ENCODE peak calls at places on chromosome 1, in five cellular contexts. One of them, this sample, is unnamed.

GRCh38 chr1:205585835-205586785 is 45.7 kb downstream of the ELK4 start:
- DNase-seq in kidney epithelial cell: no peak
- DNase-seq in prostate gland: no peak
- DNase-seq in tibial nerve: no peak
- DNase-seq in WTC11: no peak
- DNase-seq in this sample: no peak

GRCh38 chr1:33986389-33987095 is 122.7 kb downstream of the HMGB4 start:
- DNase-seq in tibial nerve: no peak
- DNase-seq in kidney epithelial cell: no peak
- DNase-seq in prostate gland: peak
- DNase-seq in WTC11: no peak
- DNase-seq in this sample: no peak

GRCh38 chr1:150009604-150010387 is 730 bp downstream of the OTUD7B start:
- DNase-seq in prostate gland: peak
- DNase-seq in kidney epithelial cell: peak
- DNase-seq in WTC11: no peak
- DNase-seq in tibial nerve: no peak
- DNase-seq in this sample: no peak

GRCh38 chr1:103248417-103249102 is 140.2 kb upstream of the COL11A1 start:
- DNase-seq in kidney epithelial cell: no peak
- DNase-seq in tibial nerve: no peak
- DNase-seq in WTC11: no peak
- DNase-seq in prostate gland: no peak
- DNase-seq in this sample: no peak

GRCh38 chr1:199868777-199869176 is 158.7 kb upstream of the NR5A2 start:
- DNase-seq in WTC11: no peak
- DNase-seq in tibial nerve: no peak
- DNase-seq in prostate gland: no peak
- DNase-seq in kidney epithelial cell: no peak
- DNase-seq in this sample: no peak

GRCh38 chr1:218823291-218823900 is 350.3 kb upstream of the LYPLAL1 start:
- DNase-seq in kidney epithelial cell: peak
- DNase-seq in WTC11: no peak
- DNase-seq in prostate gland: no peak
- DNase-seq in tibial nerve: no peak
- DNase-seq in this sample: no peak

GRCh38 chr1:7902478-7903084 is 38.1 kb downstream of the TNFRSF9 start:
- DNase-seq in kidney epithelial cell: peak
- DNase-seq in tibial nerve: peak
- DNase-seq in WTC11: peak
- DNase-seq in prostate gland: peak
- DNase-seq in this sample: peak

GRCh38 chr1:115710859-115711624 is 57.5 kb downstream of the CASQ2 start:
- DNase-seq in kidney epithelial cell: no peak
- DNase-seq in WTC11: no peak
- DNase-seq in prostate gland: peak
- DNase-seq in tibial nerve: no peak
- DNase-seq in this sample: no peak

GRCh38 chr1:4528590-4528989 is 125.8 kb upstream of the AJAP1 start:
- DNase-seq in WTC11: no peak
- DNase-seq in kidney epithelial cell: no peak
- DNase-seq in prostate gland: no peak
- DNase-seq in tibial nerve: no peak
- DNase-seq in this sample: no peak

GRCh38 chr1:179175011-179175934 is 54.2 kb downstream of the ABL2 start:
- DNase-seq in WTC11: no peak
- DNase-seq in tibial nerve: no peak
- DNase-seq in kidney epithelial cell: no peak
- DNase-seq in prostate gland: peak
- DNase-seq in this sample: peak

GRCh38 chr1:159334797-159335196 is 32.7 kb downstream of the FCER1A start:
- DNase-seq in WTC11: no peak
- DNase-seq in tibial nerve: no peak
- DNase-seq in kidney epithelial cell: no peak
- DNase-seq in prostate gland: no peak
- DNase-seq in this sample: no peak

GRCh38 chr1:159341736-159342135 is 39.6 kb downstream of the FCER1A start:
- DNase-seq in WTC11: no peak
- DNase-seq in tibial nerve: no peak
- DNase-seq in kidney epithelial cell: no peak
- DNase-seq in prostate gland: no peak
- DNase-seq in this sample: no peak

GRCh38 chr1:159339517-159339916 is 37.4 kb downstream of the FCER1A start:
- DNase-seq in tibial nerve: no peak
- DNase-seq in prostate gland: no peak
- DNase-seq in WTC11: no peak
- DNase-seq in kidney epithelial cell: no peak
- DNase-seq in this sample: no peak

GRCh38 chr1:159338018-159338417 is 35.9 kb downstream of the FCER1A start:
- DNase-seq in kidney epithelial cell: no peak
- DNase-seq in tibial nerve: no peak
- DNase-seq in WTC11: no peak
- DNase-seq in prostate gland: no peak
- DNase-seq in this sample: no peak
- TF ChIP-seq CTCF in kidney epithelial cell: no peak
- TF ChIP-seq CTCF in tibial nerve: no peak
- TF ChIP-seq CTCF in WTC11: no peak
- TF ChIP-seq CTCF in prostate gland: no peak
- TF ChIP-seq CTCF in this sample: no peak

GRCh38 chr1:22729921-22730320 is 19.3 kb downstream of the EPHB2 start:
- DNase-seq in tibial nerve: no peak
- DNase-seq in prostate gland: no peak
- DNase-seq in WTC11: no peak
- DNase-seq in kidney epithelial cell: no peak
- DNase-seq in this sample: no peak

GRCh38 chr1:22728751-22729399 is 18.2 kb downstream of the EPHB2 start:
- DNase-seq in kidney epithelial cell: no peak
- DNase-seq in tibial nerve: no peak
- DNase-seq in prostate gland: no peak
- DNase-seq in WTC11: no peak
- DNase-seq in this sample: no peak

GRCh38 chr1:22729400-22729773 is 18.7 kb downstream of the EPHB2 start:
- DNase-seq in kidney epithelial cell: no peak
- DNase-seq in tibial nerve: no peak
- DNase-seq in WTC11: no peak
- DNase-seq in prostate gland: no peak
- DNase-seq in this sample: no peak

GRCh38 chr1:22733643-22734042 is 23.0 kb downstream of the EPHB2 start:
- DNase-seq in tibial nerve: no peak
- DNase-seq in WTC11: no peak
- DNase-seq in prostate gland: no peak
- DNase-seq in kidney epithelial cell: no peak
- DNase-seq in this sample: no peak

DNA sequence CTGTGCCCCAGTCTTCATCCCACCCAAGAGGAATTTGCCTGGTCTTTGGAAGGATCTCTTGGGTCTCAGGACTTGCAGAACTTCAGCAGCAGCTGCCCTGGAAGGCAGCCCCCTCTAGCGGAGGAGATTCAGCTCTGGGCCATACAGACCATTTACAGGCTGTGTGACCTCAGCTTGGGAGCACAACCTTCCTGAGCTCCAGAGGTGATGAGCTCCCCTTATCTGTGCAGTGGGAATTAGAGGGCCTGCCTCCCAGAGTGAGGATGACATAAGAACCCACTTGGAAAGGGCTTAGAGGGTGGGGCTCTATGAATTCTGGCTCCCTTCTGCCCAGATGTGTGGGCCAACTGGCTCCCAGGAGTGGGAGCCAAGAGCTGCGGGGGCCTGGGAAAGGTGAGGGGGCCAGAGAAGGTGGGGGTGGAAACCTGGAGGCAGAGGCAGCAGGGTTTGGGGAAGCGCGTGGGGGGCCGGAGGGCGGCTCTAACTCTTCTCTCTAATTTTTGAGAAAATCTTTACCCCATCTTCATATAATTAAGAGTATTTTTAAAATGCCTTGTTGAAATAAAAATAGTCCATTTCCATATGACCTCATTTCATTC is 21.4 kb downstream of the EPHB2 start:
- DNase-seq in kidney epithelial cell: no peak
- DNase-seq in WTC11: peak
- DNase-seq in tibial nerve: no peak
- DNase-seq in prostate gland: no peak
- DNase-seq in this sample: no peak
- TF ChIP-seq CTCF in kidney epithelial cell: no peak
- TF ChIP-seq CTCF in WTC11: no peak
- TF ChIP-seq CTCF in tibial nerve: peak
- TF ChIP-seq CTCF in prostate gland: no peak
- TF ChIP-seq CTCF in this sample: peak

DNA sequence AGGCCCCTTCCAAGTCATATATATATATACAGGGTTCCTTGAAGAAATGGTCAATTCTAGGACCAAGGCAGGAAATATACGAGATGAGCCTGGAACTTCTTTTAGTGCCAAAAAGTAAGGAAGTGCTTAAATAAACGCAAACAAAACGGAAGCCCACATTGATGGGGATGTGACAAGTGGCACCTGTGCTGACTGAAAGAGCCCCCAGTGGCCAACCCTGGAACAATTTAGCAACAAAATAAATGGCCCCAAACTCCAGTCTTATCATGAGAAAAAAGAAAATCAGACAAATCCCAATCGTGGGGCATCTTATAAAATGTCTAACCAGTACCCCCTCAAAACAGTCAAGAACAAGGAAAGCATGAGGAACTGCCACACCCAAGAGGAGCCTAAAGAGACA is 17.7 kb downstream of the PLA2G5 start:
- DNase-seq in WTC11: peak
- DNase-seq in prostate gland: no peak
- DNase-seq in kidney epithelial cell: no peak
- DNase-seq in tibial nerve: no peak
- DNase-seq in this sample: no peak
- TF ChIP-seq CTCF in WTC11: peak
- TF ChIP-seq CTCF in prostate gland: no peak
- TF ChIP-seq CTCF in kidney epithelial cell: no peak
- TF ChIP-seq CTCF in tibial nerve: no peak
- TF ChIP-seq CTCF in this sample: peak

GRCh38 chr1:30721311-30722174 is 1.8 kb downstream of the MATN1 start:
- DNase-seq in WTC11: no peak
- DNase-seq in kidney epithelial cell: no peak
- DNase-seq in prostate gland: no peak
- DNase-seq in tibial nerve: no peak
- DNase-seq in this sample: no peak

GRCh38 chr1:30718636-30719405 is 4.6 kb downstream of the MATN1 start:
- DNase-seq in WTC11: peak
- DNase-seq in tibial nerve: peak
- DNase-seq in kidney epithelial cell: peak
- DNase-seq in prostate gland: peak
- DNase-seq in this sample: peak

GRCh38 chr1:30720271-30721223 is 2.8 kb downstream of the MATN1 start:
- DNase-seq in WTC11: no peak
- DNase-seq in kidney epithelial cell: no peak
- DNase-seq in tibial nerve: no peak
- DNase-seq in prostate gland: no peak
- DNase-seq in this sample: no peak

GRCh38 chr1:30718091-30718635 is 5.2 kb downstream of the MATN1 start:
- DNase-seq in kidney epithelial cell: peak
- DNase-seq in tibial nerve: peak
- DNase-seq in prostate gland: peak
- DNase-seq in WTC11: peak
- DNase-seq in this sample: peak

GRCh38 chr1:30719406-30720270 is 3.7 kb downstream of the MATN1 start:
- DNase-seq in kidney epithelial cell: no peak
- DNase-seq in prostate gland: no peak
- DNase-seq in tibial nerve: no peak
- DNase-seq in WTC11: no peak
- DNase-seq in this sample: no peak
- TF ChIP-seq CTCF in kidney epithelial cell: no peak
- TF ChIP-seq CTCF in prostate gland: no peak
- TF ChIP-seq CTCF in tibial nerve: no peak
- TF ChIP-seq CTCF in WTC11: no peak
- TF ChIP-seq CTCF in this sample: no peak

DNA sequence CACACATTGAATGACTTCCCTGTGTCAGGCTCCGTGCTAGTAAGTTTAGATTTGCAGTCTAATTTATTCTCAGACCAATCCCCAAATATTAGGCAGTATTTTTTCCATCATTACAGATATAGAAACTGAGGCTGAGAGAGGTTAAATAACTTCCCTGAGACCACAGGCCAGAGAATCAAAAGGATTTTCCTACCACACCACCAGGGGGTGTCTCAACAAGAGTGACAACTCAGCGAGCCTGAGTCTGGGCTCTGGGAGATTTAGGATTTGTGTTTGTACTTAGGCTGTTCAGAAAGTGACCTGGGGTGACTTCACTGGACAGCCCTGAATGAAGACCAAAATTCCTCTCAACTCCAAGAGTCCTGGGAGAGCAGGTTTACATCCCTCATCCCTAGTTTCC is 13.3 kb upstream of the LCE5A start:
- DNase-seq in prostate gland: no peak
- DNase-seq in kidney epithelial cell: no peak
- DNase-seq in WTC11: no peak
- DNase-seq in tibial nerve: no peak
- DNase-seq in this sample: no peak
- TF ChIP-seq CTCF in prostate gland: no peak
- TF ChIP-seq CTCF in kidney epithelial cell: peak
- TF ChIP-seq CTCF in WTC11: no peak
- TF ChIP-seq CTCF in tibial nerve: no peak
- TF ChIP-seq CTCF in this sample: no peak

GRCh38 chr1:85612704-85613361 is 32.3 kb downstream of the CCN1 start:
- DNase-seq in kidney epithelial cell: peak
- DNase-seq in prostate gland: no peak
- DNase-seq in WTC11: no peak
- DNase-seq in tibial nerve: no peak
- DNase-seq in this sample: no peak
- TF ChIP-seq CTCF in kidney epithelial cell: peak
- TF ChIP-seq CTCF in prostate gland: no peak
- TF ChIP-seq CTCF in WTC11: no peak
- TF ChIP-seq CTCF in tibial nerve: peak
- TF ChIP-seq CTCF in this sample: peak